ENCODE peak calls at places on chromosomes 6 and 20, in four cellular contexts. D, L, S and J are unnamed samples.

GRCh38 chr6:161141173-161141572 is 132.7 kb downstream of the AGPAT4 start:
- DNase-seq in S (no peak), L (no peak), D (no peak), J (no peak)

GRCh38 chr6:146935489-146935888 is 268.7 kb upstream of the STXBP5 start:
- DNase-seq in D (no peak), L (no peak), S (no peak), J (no peak)

GRCh38 chr20:38260378-38261053 is at the start of gene KIAA1755:
- DNase-seq in L (no peak), D (peak; percentile 40), S (no peak), J (no peak)

GRCh38 chr6:23655502-23655901 is 470.5 kb upstream of the NRSN1 start:
- DNase-seq in L (no peak), S (no peak), D (no peak), J (no peak)

GRCh38 chr6:157185171-157185570 is 138.1 kb downstream of the TMEM242 start:
- DNase-seq in L (no peak), S (no peak), D (no peak), J (no peak)

GRCh38 chr6:17173071-17173470 is 71.2 kb downstream of the STMND1 start:
- DNase-seq in L (no peak), S (no peak), D (no peak), J (no peak)

GRCh38 chr6:36209606-36210005 is 13.1 kb downstream of the BRPF3 start:
- DNase-seq in S (no peak), L (no peak), D (no peak), J (no peak)

GRCh38 chr6:90044833-90045337 is 150.6 kb downstream of the GJA10 start:
- DNase-seq in L (peak; percentile 20), S (no peak), D (no peak), J (no peak)

GRCh38 chr20:48070961-48071645 is 285.8 kb upstream of the SULF2 start:
- DNase-seq in L (no peak), S (no peak), D (no peak), J (no peak)

GRCh38 chr6:110563711-110564110 is 87.3 kb upstream of the SLC22A16 start:
- DNase-seq in L (no peak), D (no peak), S (no peak), J (no peak)

GRCh38 chr6:148343383-148343782 is 745 bp downstream of the SASH1 start:
- DNase-seq in L (peak; percentile 49), S (no peak), D (no peak), J (no peak)
- H3K4me1 ChIP-seq in L (peaks cover 16% of the 10 kb centered on the region), S (peaks cover 4% of the 10 kb centered on the region), D (peaks cover 7% of the 10 kb centered on the region), J (peaks cover 35% of the 10 kb centered on the region)

GRCh38 chr6:56734334-56734733 is 91.6 kb upstream of the DST start:
- DNase-seq in L (no peak), D (no peak), S (no peak), J (no peak)
- H3K27ac ChIP-seq in L (no peak overlapping the region), D (peak overlapping the region; percentile 11), S (no peak overlapping the region), J (no peak overlapping the region)

GRCh38 chr6:48111575-48111974 is 578 bp upstream of the PTCHD4 start:
- DNase-seq in S (no peak), L (no peak), D (no peak), J (no peak)
- H3K4me3 ChIP-seq in S (no peak overlapping the region), L (no peak overlapping the region), D (no peak overlapping the region), J (no peak overlapping the region)

GRCh38 chr20:63591786-63592355 is 17.8 kb upstream of the HELZ2 start:
- DNase-seq in D (no peak), S (no peak), L (no peak), J (peak; percentile 50)
- H3K4me1 ChIP-seq in D (no peaks in the 10 kb centered on the region), S (peaks cover 4% of the 10 kb centered on the region), L (no peaks in the 10 kb centered on the region), J (no peaks in the 10 kb centered on the region)

GRCh38 chr20:33401922-33402369 is 627 bp upstream of the CDK5RAP1 start:
- DNase-seq in S (no peak), L (no peak), D (no peak), J (no peak)
- H3K27ac ChIP-seq in S (peak overlapping the region; percentile 74), L (no peak overlapping the region), D (peak overlapping the region; percentile 83), J (peak overlapping the region; percentile 73)